ENCODE peak calls at places on chromosomes 2 and 18, in eight cellular contexts. D is fibroblast of lung, O is right atrium auricular region, B is RWPE2, T is ovary, C is fibroblast of pulmonary artery, Z is heart left ventricle, S is cardiac fibroblast. X is an unnamed sample.

GRCh38 chr2:43018179-43019024 is 208.0 kb downstream of the ZFP36L2 start:
- DNase-seq in D (peak; percentile 94), O (peak; percentile 95), B (no peak), T (peak; percentile 94), C (peak; percentile 97), Z (peak; percentile 73), S (peak; percentile 87), X (no peak)

GRCh38 chr2:237236188-237236587 is 150.5 kb downstream of the COPS8 start:
- DNase-seq in D (peak; percentile 83), O (no peak), B (no peak), T (no peak), C (peak; percentile 38), Z (no peak), S (peak; percentile 68), X (no peak)

GRCh38 chr2:85852979-85853498 is 35.8 kb downstream of the ST3GAL5 start:
- DNase-seq in D (no peak), O (peak; percentile 64), B (no peak), T (no peak), C (no peak), Z (peak; percentile 31), S (no peak), X (no peak)

GRCh38 chr2:199977984-199978415 is 22.6 kb downstream of the MAIP1 start:
- DNase-seq in D (peak; percentile 97), O (no peak), B (no peak), T (no peak), C (peak; percentile 52), Z (no peak), S (peak; percentile 74), X (peak; percentile 75)

GRCh38 chr2:45237128-45237527 is 227.9 kb upstream of the SIX2 start:
- DNase-seq in D (peak; percentile 46), O (no peak), B (no peak), T (no peak), C (peak; percentile 54), Z (no peak), S (peak; percentile 72), X (peak; percentile 25)

GRCh38 chr2:144086965-144087364 is 433.0 kb downstream of the ZEB2 start:
- DNase-seq in D (peak; percentile 55), O (no peak), B (no peak), T (no peak), C (peak; percentile 33), Z (no peak), S (peak; percentile 64), X (peak; percentile 39)

GRCh38 chr18:63316612-63317555 is 2.7 kb downstream of the BCL2 start:
- DNase-seq in D (no peak), O (no peak), B (no peak), T (no peak), C (no peak), Z (no peak), S (no peak), X (no peak)

GRCh38 chr18:35749701-35750100 is 168.2 kb downstream of the GALNT1 start:
- DNase-seq in D (no peak), O (no peak), B (no peak), T (no peak), C (no peak), Z (no peak), S (peak; percentile 57), X (no peak)

GRCh38 chr2:190235551-190235950 is 84.1 kb downstream of the HIBCH start:
- DNase-seq in D (no peak), O (no peak), B (no peak), T (no peak), C (no peak), Z (no peak), S (no peak), X (no peak)

GRCh38 chr2:47715552-47715951 is 67.4 kb upstream of the MSH6 start:
- DNase-seq in D (no peak), O (no peak), B (no peak), T (no peak), C (no peak), Z (no peak), S (no peak), X (no peak)

GRCh38 chr2:25323612-25324189 is 18.0 kb downstream of the DNMT3A start:
- DNase-seq in D (no peak), O (no peak), B (no peak), T (no peak), C (no peak), Z (no peak), S (no peak), X (no peak)

GRCh38 chr2:232292395-232293154 is 86.0 kb upstream of the ALPP start:
- DNase-seq in D (peak; percentile 54), O (peak; percentile 60), B (no peak), T (no peak), C (peak; percentile 71), Z (peak; percentile 25), S (peak; percentile 76), X (peak; percentile 41)

GRCh38 chr2:71833855-71834554 is 313.7 kb downstream of the CYP26B1 start:
- DNase-seq in D (peak; percentile 50), O (peak; percentile 89), B (no peak), T (no peak), C (peak; percentile 29), Z (peak; percentile 55), S (peak; percentile 47), X (no peak)

DNA sequence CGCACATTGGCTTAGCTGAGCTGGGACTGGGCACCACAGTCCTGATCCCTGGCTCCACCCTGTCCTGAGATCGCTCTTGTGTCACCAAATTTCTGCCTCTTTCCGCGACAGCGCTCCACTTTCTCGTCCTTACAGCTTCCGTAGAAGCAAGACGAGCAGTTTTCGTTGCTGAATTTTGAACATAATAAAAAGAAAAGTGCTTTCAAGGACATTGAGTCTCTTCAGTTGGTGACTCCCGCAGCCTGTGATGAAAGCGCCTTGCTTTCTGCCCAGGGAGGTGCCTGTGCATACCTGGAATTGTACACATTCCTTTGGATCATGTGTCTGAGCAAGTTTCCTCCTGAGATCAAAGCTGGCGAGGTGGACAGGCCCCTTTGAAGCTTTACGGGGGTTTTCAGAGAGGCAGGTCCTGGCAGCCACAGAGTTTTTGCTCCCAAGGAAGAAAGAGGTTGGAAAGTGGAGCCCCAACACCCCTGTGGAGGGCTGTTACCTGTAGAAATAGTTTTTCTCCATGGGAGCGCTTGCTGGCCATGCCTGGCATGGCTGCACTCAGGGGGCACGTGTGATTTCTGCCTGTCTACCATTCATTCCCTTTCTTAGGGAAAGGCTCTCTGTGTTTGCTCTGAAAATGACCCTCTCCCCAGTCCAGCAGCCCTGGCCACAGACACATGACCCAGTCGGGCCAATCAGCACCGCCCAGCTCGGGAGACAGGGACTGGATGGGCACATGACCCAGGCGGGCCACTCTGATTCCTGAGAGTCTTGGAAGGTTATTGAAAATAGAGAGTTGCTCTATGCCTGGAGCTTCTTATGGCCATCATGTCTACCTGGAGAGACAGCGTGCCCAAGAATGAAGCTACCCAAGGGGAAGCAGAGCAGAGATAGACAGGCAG is 115.6 kb upstream of the OTOS start:
- DNase-seq in D (no peak), O (peak; percentile 57), B (peak; percentile 75), T (no peak), C (no peak), Z (no peak), S (no peak), X (no peak)
- H3K4me3 ChIP-seq in D (no peak overlapping the region), O (no peak overlapping the region), B (peak overlapping the region; percentile 21), T (no peak overlapping the region), C (no peak overlapping the region), Z (no peak overlapping the region), S (no peak overlapping the region), X (no peak overlapping the region)

DNA sequence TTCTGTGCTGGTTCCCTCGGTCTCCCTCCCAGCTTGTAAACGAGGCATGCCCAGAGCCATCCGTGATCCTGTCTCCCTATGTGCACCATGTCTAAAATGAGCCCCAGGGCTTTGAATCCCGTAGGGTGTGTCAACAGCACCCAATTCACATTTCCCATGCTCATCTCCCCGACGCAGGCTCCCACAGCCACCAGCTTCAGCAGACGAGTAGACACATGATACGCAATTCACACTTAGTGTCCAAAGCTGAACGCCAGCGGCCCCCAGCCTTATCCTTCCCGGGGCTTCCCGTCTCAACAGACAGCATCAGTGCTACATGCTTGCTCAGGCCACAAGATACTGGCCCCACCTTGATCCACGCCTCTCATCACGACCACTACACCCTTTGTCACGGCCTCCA is 88.1 kb downstream of the EIPR1 start:
- DNase-seq in D (no peak), O (no peak), B (no peak), T (no peak), C (no peak), Z (no peak), S (no peak), X (no peak)
- TF ChIP-seq CTCF in D (no peak), O (no peak), B (no peak), T (no peak), C (no peak), Z (no peak), S (no peak), X (no peak)

GRCh38 chr2:174527101-174527721 is 40.4 kb upstream of the GPR155 start:
- DNase-seq in D (no peak), O (no peak), B (no peak), T (no peak), C (no peak), Z (no peak), S (no peak), X (no peak)

GRCh38 chr2:174529916-174530315 is 43.1 kb upstream of the GPR155 start:
- DNase-seq in D (no peak), O (no peak), B (no peak), T (no peak), C (no peak), Z (no peak), S (no peak), X (no peak)

GRCh38 chr2:174522553-174522952 is 35.7 kb upstream of the GPR155 start:
- DNase-seq in D (peak; percentile 31), O (no peak), B (no peak), T (no peak), C (peak; percentile 33), Z (no peak), S (peak; percentile 26), X (no peak)

GRCh38 chr2:174527959-174528358 is 41.1 kb upstream of the GPR155 start:
- DNase-seq in D (no peak), O (no peak), B (no peak), T (no peak), C (no peak), Z (no peak), S (no peak), X (no peak)

DNA sequence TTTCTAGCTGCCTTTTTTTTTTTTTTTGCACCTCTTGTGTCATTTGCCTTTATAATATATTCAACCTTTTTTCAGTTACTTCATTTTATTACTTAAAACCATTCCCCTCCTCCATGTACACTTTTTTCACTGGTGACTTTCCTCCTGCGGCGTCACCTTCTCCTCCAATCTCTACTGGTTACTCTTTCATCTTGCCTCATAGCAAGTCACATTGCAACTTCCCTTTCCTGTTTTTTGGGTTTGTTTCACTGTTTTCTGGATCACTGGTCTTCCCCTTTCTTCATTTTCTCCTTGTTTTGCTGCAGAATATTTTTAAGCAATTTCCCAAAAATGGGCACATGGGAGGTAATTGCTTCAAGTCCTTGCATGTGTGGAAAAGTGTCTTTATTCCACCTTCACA is 37.7 kb upstream of the GPR155 start:
- DNase-seq in D (no peak), O (no peak), B (no peak), T (no peak), C (no peak), Z (no peak), S (no peak), X (no peak)
- H3K4me3 ChIP-seq in D (no peak overlapping the region), O (no peak overlapping the region), B (no peak overlapping the region), T (no peak overlapping the region), C (no peak overlapping the region), Z (no peak overlapping the region), S (no peak overlapping the region), X (no peak overlapping the region)

GRCh38 chr2:161008311-161008710 is 151.9 kb upstream of the TANK start:
- DNase-seq in D (no peak), O (no peak), B (no peak), T (no peak), C (no peak), Z (no peak), S (peak; percentile 45), X (no peak)

GRCh38 chr2:161005170-161005569 is 155.1 kb upstream of the TANK start:
- DNase-seq in D (no peak), O (no peak), B (no peak), T (no peak), C (no peak), Z (no peak), S (peak; percentile 38), X (no peak)

GRCh38 chr2:161004379-161004778 is 155.8 kb upstream of the TANK start:
- DNase-seq in D (peak; percentile 42), O (no peak), B (no peak), T (no peak), C (peak; percentile 50), Z (no peak), S (peak; percentile 58), X (peak; percentile 20)
- TF ChIP-seq CTCF in D (peak; percentile 54), O (peak; percentile 50), B (peak; percentile 56), T (no peak), C (peak; percentile 64), Z (peak; percentile 22), S (peak; percentile 51), X (peak; percentile 52)

X was measured in astrocyte of the spinal cord.